ENCODE peak calls at places on chromosomes 12 and 14, in four cellular contexts. J, W, H and T are unnamed samples.

GRCh38 chr12:130401703-130402102 is 64.0 kb downstream of the PIWIL1 start:
- DNase-seq in J (peak; percentile 17), W (no peak), H (peak; percentile 75), T (no peak)

GRCh38 chr12:34399631-34400422 is 377.5 kb downstream of the ALG10 start:
- DNase-seq in J (no peak), W (peak; percentile 28), H (peak; percentile 22), T (peak; percentile 2)

GRCh38 chr14:99574099-99574880 is 29.7 kb downstream of the CCDC85C start:
- DNase-seq in J (peak; percentile 45), W (peak; percentile 56), H (peak; percentile 91), T (peak; percentile 47)

GRCh38 chr14:96280104-96280503 is 24.1 kb downstream of the BDKRB1 start:
- DNase-seq in J (no peak), W (no peak), H (no peak), T (no peak)

GRCh38 chr12:29552324-29552927 is 54.9 kb upstream of the OVCH1 start:
- DNase-seq in J (peak; percentile 40), W (peak; percentile 66), H (peak; percentile 93), T (peak; percentile 74)

GRCh38 chr12:49367381-49368239 is at the start of gene SPATS2:
- DNase-seq in J (no peak), W (peak; percentile 97), H (peak; percentile 100), T (peak; percentile 94)

GRCh38 chr12:124588689-124589318 is 21.4 kb upstream of the NCOR2 start:
- DNase-seq in J (no peak), W (peak; percentile 74), H (no peak), T (no peak)

GRCh38 chr12:14572401-14572800 is 4.7 kb upstream of the PLBD1 start:
- DNase-seq in J (no peak), W (no peak), H (no peak), T (no peak)

GRCh38 chr14:59120931-59121330 is 67.5 kb upstream of the DAAM1 start:
- DNase-seq in J (no peak), W (no peak), H (no peak), T (no peak)

GRCh38 chr12:52038447-52038846 is 12.8 kb upstream of the NR4A1 start:
- DNase-seq in J (no peak), W (no peak), H (no peak), T (no peak)
- H3K36me3 ChIP-seq in J (peaks cover 14% of the 10 kb centered on the region), W (no peaks in the 10 kb centered on the region), H (peaks cover 4% of the 10 kb centered on the region), T (no peaks in the 10 kb centered on the region)

GRCh38 chr14:106670006-106670405 is 1143.6 kb downstream of the TMEM121 start:
- DNase-seq in J (no peak), W (no peak), H (no peak), T (no peak)
- H3K27ac ChIP-seq in J (no peak overlapping the region), W (no peak overlapping the region), H (no peak overlapping the region), T (no peak overlapping the region)

GRCh38 chr14:35689000-35689460 is 120.1 kb downstream of the RALGAPA1 start:
- DNase-seq in J (no peak), W (no peak), H (no peak), T (no peak)
- H3K4me3 ChIP-seq in J (no peak overlapping the region), W (no peak overlapping the region), H (no peak overlapping the region), T (no peak overlapping the region)

GRCh38 chr12:12353276-12353675 is 3.2 kb upstream of the MANSC1 start:
- DNase-seq in J (no peak), W (no peak), H (no peak), T (no peak)
- H3K36me3 ChIP-seq in J (no peaks in the 10 kb centered on the region), W (no peaks in the 10 kb centered on the region), H (no peaks in the 10 kb centered on the region), T (no peaks in the 10 kb centered on the region)

GRCh38 chr14:55500708-55501107 is 60.3 kb upstream of the TBPL2 start:
- DNase-seq in J (no peak), W (no peak), H (no peak), T (no peak)
- H3K27ac ChIP-seq in J (no peak overlapping the region), W (no peak overlapping the region), H (no peak overlapping the region), T (no peak overlapping the region)

DNA sequence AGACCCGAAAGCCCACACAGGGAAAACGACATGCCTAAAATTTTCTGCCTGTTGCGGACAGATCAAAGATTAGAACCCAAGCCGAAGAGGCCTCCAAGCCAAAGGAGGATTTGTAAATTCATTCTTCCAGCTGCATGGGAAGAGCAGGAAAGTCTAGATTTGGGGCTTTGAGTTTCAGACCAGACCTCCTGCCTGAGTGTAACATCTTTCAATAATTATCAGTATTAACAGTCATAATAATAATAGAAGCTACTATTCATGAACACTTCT is 1.7 kb upstream of the HSPB8 start:
- DNase-seq in J (no peak), W (no peak), H (no peak), T (no peak)
- H3K4me3 ChIP-seq in J (no peak overlapping the region), W (no peak overlapping the region), H (no peak overlapping the region), T (no peak overlapping the region)

DNA sequence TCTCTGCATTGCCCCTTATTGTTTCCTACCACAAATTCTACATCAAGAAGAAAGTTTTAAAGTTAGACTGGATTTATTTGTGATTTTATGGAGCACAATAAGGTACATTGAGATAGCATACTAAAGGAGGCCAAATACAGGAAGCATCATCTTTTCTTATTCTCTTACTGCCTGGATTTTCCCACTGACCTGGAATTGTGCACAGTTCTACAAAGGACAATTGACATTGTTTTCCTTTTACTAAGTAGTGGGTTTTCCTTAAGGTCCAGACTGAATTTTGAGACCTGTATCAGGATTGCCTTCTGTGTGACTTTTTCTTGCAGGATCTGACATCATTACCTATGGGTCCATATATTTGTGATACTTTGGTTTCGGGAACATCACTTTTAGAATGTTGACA is 18.8 kb upstream of the ZNF140 start:
- DNase-seq in J (no peak), W (no peak), H (no peak), T (no peak)
- H3K36me3 ChIP-seq in J (peaks cover 71% of the 10 kb centered on the region), W (no peaks in the 10 kb centered on the region), H (peaks cover 59% of the 10 kb centered on the region), T (peaks cover 12% of the 10 kb centered on the region)